ENCODE peak calls at places on chromosomes 12 and 14, in four cellular contexts. R is CD4-positive, alpha-beta T cell; M is GM23248; S is naive thymus-derived CD4-positive, alpha-beta T cell. C is an unnamed sample.
A peak's percentile ranks its signal among the peaks of the same experiment; 100 is the strongest.

GRCh38 chr14:90903101-90903500 is 86.9 kb upstream of the TTC7B start:
- DNase-seq in S (peak; percentile 11), M (peak; percentile 72), R (peak; percentile 47), C (no peak)

GRCh38 chr14:43005807-43006206 is 1399.1 kb downstream of the LRFN5 start:
- DNase-seq in R (no peak), S (no peak), M (peak; percentile 32), C (no peak)

GRCh38 chr12:108825205-108825950 is 32.0 kb downstream of the SSH1 start:
- DNase-seq in R (no peak), S (no peak), M (peak; percentile 76), C (no peak)

GRCh38 chr12:5200276-5201087 is 156.8 kb downstream of the KCNA5 start:
- DNase-seq in S (no peak), M (peak; percentile 46), R (no peak), C (no peak)

GRCh38 chr14:97602438-97603117 is 805.4 kb downstream of the VRK1 start:
- DNase-seq in M (no peak), R (peak; percentile 77), S (peak; percentile 39), C (peak; percentile 74)

GRCh38 chr12:2052861-2053674 is at the start of gene CACNA1C:
- DNase-seq in R (peak; percentile 28), S (peak; percentile 33), M (peak; percentile 87), C (peak; percentile 27)

GRCh38 chr12:129212221-129212630 is 358.9 kb downstream of the GLT1D1 start:
- DNase-seq in R (no peak), S (no peak), M (no peak), C (no peak)

GRCh38 chr12:16914853-16915252 is 308.9 kb upstream of the LMO3 start:
- DNase-seq in S (no peak), R (no peak), M (no peak), C (no peak)

GRCh38 chr14:22792158-22792557 is 23.1 kb downstream of the SLC7A7 start:
- DNase-seq in S (no peak), M (no peak), R (no peak), C (no peak)

GRCh38 chr14:53462931-53463778 is 310.0 kb upstream of the DDHD1 start:
- DNase-seq in S (no peak), R (no peak), M (no peak), C (no peak)

GRCh38 chr14:57574617-57575288 is 81.1 kb upstream of the CCDC198 start:
- DNase-seq in R (no peak), S (no peak), M (no peak), C (no peak)

GRCh38 chr14:38212996-38213395 is 5.3 kb downstream of the SSTR1 start:
- DNase-seq in M (no peak), S (no peak), R (no peak), C (no peak)

GRCh38 chr12:108565976-108566375 is 3.6 kb downstream of the ISCU start:
- DNase-seq in R (peak; percentile 61), M (peak; percentile 94), S (no peak), C (peak; percentile 40)

GRCh38 chr14:76891436-76891835 is 65.2 kb downstream of the LRRC74A start:
- DNase-seq in S (no peak), R (no peak), M (peak; percentile 47), C (no peak)

GRCh38 chr12:5438671-5439200 is 6.8 kb downstream of the NTF3 start:
- DNase-seq in S (no peak), M (peak; percentile 66), R (no peak), C (no peak)

GRCh38 chr12:67957383-67957782 is 31.9 kb upstream of the IFNG-AS1 start:
- DNase-seq in R (no peak), M (no peak), S (no peak), C (no peak)

GRCh38 chr12:78171082-78171481 is 340.4 kb downstream of the NAV3 start:
- DNase-seq in M (no peak), S (no peak), R (no peak), C (no peak)

GRCh38 chr12:95337176-95337575 is 119.6 kb downstream of the VEZT start:
- DNase-seq in S (no peak), R (no peak), M (peak; percentile 42), C (no peak)

GRCh38 chr12:108630481-108631207 is 3.0 kb downstream of the SELPLG start:
- DNase-seq in M (peak; percentile 91), S (no peak), R (no peak), C (no peak)

GRCh38 chr12:95548539-95549391 is 2.5 kb downstream of the USP44 start:
- DNase-seq in S (peak; percentile 69), R (peak; percentile 70), M (peak; percentile 48), C (peak; percentile 55)

GRCh38 chr12:40622246-40622838 is 69.9 kb upstream of the CNTN1 start:
- DNase-seq in R (peak; percentile 2), S (no peak), M (peak; percentile 64), C (no peak)

DNA sequence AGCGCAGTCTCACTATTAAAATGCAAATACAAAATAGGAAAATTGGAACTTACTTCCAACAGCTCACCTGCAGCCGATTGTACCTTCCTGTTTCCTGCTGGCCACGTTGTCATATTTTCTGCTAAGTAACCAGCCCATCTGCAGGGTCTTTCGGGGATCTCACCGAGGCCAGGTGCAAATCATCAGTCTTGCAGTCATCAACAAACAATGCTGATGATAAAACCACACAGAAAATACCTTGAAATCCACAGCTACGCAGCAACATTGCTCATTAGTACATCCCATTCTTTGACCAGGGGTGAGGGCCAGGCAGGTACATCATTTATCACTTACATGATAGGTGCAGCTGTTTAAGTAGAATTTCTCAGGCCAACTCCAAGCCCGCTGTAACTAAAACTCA is 406.9 kb downstream of the TMEM121 start:
- DNase-seq in M (no peak), S (no peak), R (no peak), C (no peak)
- H3K9me3 ChIP-seq in M (no peaks in the 10 kb centered on the region), S (no peaks in the 10 kb centered on the region), R (peaks cover 5% of the 10 kb centered on the region), C (no peaks in the 10 kb centered on the region)

GRCh38 chr12:131444220-131445164 is 266.4 kb upstream of the SFSWAP start:
- DNase-seq in R (no peak), M (no peak), S (no peak), C (no peak)

GRCh38 chr12:131442337-131442918 is 268.5 kb upstream of the SFSWAP start:
- DNase-seq in S (no peak), R (no peak), M (no peak), C (no peak)

GRCh38 chr12:131441638-131442336 is 269.1 kb upstream of the SFSWAP start:
- DNase-seq in M (no peak), S (no peak), R (no peak), C (no peak)

GRCh38 chr12:131445184-131445974 is 265.5 kb upstream of the SFSWAP start:
- DNase-seq in S (no peak), M (no peak), R (no peak), C (no peak)

GRCh38 chr12:131443019-131444000 is 267.6 kb upstream of the SFSWAP start:
- DNase-seq in M (no peak), S (no peak), R (no peak), C (no peak)
- H3K9me3 ChIP-seq in M (no peaks in the 10 kb centered on the region), S (no peaks in the 10 kb centered on the region), R (no peaks in the 10 kb centered on the region), C (no peaks in the 10 kb centered on the region)

GRCh38 chr12:38155526-38156496 is 160.8 kb upstream of the ALG10B start:
- DNase-seq in M (no peak), S (no peak), R (no peak), C (no peak)

GRCh38 chr12:38157274-38157932 is 159.2 kb upstream of the ALG10B start:
- DNase-seq in M (no peak), S (no peak), R (no peak), C (no peak)

GRCh38 chr12:38155020-38155395 is 161.6 kb upstream of the ALG10B start:
- DNase-seq in R (no peak), M (no peak), S (no peak), C (no peak)

GRCh38 chr12:38157933-38158401 is 158.6 kb upstream of the ALG10B start:
- DNase-seq in S (no peak), M (no peak), R (no peak), C (no peak)

DNA sequence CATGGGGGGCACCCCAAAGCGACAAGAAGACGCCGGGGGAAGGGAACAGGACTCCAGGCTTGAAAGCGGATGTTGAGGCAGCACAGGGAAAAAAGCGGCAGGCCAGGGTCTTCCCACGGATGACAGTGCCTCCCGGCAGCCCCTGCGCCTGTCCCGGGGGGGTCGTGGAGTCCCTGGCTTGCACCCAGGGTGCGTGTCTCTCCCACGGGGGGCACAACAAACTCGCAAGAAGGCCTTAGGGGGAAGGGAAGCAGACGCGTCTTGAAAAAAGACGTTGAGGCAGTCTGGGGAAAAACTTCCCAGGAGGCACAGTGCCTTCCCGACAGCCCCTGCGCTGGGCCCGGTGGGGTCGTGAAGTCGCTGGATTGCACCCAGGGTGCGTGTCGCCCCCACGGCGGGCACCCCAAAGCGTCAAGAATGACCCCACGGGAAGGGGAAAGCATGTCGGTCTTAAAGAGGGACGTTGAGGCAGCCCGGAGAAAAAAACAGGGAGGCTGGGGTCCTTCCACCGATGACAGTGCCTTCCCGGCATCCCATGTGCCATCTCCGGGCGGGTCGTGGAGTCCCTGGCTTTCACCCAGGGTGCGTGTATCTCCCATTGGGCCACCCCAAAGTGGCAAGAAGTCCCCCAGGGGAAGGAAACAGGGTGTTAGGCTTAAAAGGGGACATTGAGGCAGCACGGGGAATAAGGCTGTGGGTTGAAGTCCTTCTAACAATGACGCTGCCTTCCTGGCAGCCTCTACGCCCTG is 159.9 kb upstream of the ALG10B start:
- DNase-seq in M (no peak), S (no peak), R (no peak), C (no peak)
- H3K9me3 ChIP-seq in M (no peaks in the 10 kb centered on the region), S (no peaks in the 10 kb centered on the region), R (no peaks in the 10 kb centered on the region), C (no peaks in the 10 kb centered on the region)

DNA sequence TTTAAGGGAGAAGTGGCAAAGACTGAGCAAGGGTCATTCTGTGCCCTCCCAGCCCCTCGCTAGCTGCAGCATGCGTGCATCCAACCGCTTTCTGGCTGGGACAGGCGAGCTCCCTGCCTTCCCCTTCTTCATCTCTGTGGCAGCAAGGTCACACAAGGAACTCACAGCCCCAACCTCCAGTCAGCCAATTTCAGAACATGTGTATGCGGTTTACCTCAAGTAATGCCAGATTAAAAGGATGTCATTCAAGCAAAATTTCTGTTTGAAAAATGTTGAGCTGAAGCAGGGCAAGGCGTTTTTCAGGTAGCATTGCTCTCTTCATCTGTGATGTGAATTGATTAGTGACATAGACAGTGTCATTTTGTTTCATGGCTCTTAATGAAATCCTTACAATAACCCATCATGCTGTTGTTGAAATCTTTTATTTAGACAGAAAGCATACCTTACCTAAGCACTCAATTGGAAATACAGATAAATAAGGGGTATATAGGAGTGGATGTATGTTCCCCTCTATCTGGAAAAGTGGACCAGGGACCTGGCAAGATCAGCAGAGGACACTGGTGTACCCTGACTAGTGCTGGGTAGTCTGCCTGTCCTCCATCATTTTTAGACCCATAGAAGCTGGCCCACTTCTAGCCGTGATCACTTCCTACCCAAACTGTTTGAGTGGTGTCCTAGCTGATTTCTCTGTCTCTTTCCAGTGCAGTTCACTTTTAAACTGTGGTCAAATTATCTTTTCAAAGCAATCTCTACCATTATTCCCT is 82.8 kb upstream of the NEDD1 start:
- DNase-seq in M (no peak), R (no peak), S (no peak), C (no peak)
- H3K9me3 ChIP-seq in M (no peaks in the 10 kb centered on the region), R (no peaks in the 10 kb centered on the region), S (no peaks in the 10 kb centered on the region), C (no peaks in the 10 kb centered on the region)

GRCh38 chr12:34334953-34335743 is 312.9 kb downstream of the ALG10 start:
- DNase-seq in R (no peak), S (no peak), M (no peak), C (no peak)
- H3K9me3 ChIP-seq in R (peaks cover 8% of the 10 kb centered on the region), S (no peaks in the 10 kb centered on the region), M (no peaks in the 10 kb centered on the region), C (no peaks in the 10 kb centered on the region)

DNA sequence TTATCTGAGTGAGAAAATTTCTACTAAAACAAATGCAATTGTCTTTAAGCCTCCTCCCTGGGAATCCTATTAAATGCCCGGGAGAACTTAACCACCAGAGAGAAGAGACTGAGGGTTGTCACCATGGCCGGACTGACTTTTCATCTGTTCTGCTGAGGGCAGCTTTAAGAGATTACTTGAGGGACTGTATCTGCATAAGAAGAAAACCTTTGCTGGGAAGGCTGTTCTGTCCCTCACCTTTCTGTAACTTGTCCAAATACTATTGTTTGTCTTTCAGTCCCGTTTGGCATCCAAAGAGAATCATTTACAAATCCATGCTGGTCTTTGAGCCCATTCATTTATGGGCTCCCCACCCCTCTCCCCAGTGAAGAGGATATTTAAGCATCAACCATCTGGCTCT is 306.3 kb upstream of the FLRT2 start:
- DNase-seq in S (no peak), R (no peak), M (no peak), C (no peak)
- H3K9me3 ChIP-seq in S (no peaks in the 10 kb centered on the region), R (no peaks in the 10 kb centered on the region), M (no peaks in the 10 kb centered on the region), C (peaks cover 4% of the 10 kb centered on the region)

GRCh38 chr14:40757376-40757775 is 849.3 kb upstream of the LRFN5 start:
- DNase-seq in S (no peak), M (no peak), R (no peak), C (no peak)
- H3K9me3 ChIP-seq in S (no peaks in the 10 kb centered on the region), M (no peaks in the 10 kb centered on the region), R (no peaks in the 10 kb centered on the region), C (peaks cover 3% of the 10 kb centered on the region)

C was measured in T-helper 17 cell.